ENCODE peak calls at places on chromosomes 12 and 14, in seven cellular contexts. B, U, L, A, G, F and O are unnamed samples.

GRCh38 chr12:56461235-56462159 is 6.9 kb upstream of the SPRYD4 start:
- DNase-seq in B (no peak), L (no peak), F (no peak), U (peak), A (no peak), G (no peak), O (peak)

GRCh38 chr12:113403435-113404415 is at the start of gene SDS:
- DNase-seq in L (no peak), B (no peak), G (peak), F (peak), A (peak), U (no peak), O (no peak)

GRCh38 chr14:51087024-51087423 is 7.9 kb downstream of the TRIM9 start:
- DNase-seq in A (no peak), F (no peak), L (no peak), B (peak), G (peak), U (no peak), O (peak)

GRCh38 chr12:78470354-78471195 is 394.0 kb upstream of the SYT1 start:
- DNase-seq in B (no peak), F (no peak), L (no peak), U (peak), G (no peak), A (no peak), O (peak)

GRCh38 chr14:50772361-50772760 is 58.6 kb downstream of the NIN start:
- DNase-seq in B (no peak), U (no peak), G (no peak), F (no peak), L (no peak), A (no peak), O (no peak)

GRCh38 chr14:71525663-71526246 is 406.5 kb upstream of the RGS6 start:
- DNase-seq in B (no peak), F (no peak), U (no peak), L (no peak), A (no peak), G (no peak), O (no peak)

GRCh38 chr14:93788557-93789365 is 476 bp upstream of the PRIMA1 start:
- DNase-seq in F (peak), U (no peak), G (no peak), A (no peak), B (peak), L (peak), O (no peak)

GRCh38 chr12:1777798-1778197 is 42.6 kb upstream of the LRTM2 start:
- DNase-seq in F (no peak), U (no peak), B (no peak), A (no peak), G (no peak), L (no peak), O (no peak)

GRCh38 chr12:123761841-123762714 is at the start of gene DNAH10:
- DNase-seq in G (no peak), A (peak), F (no peak), U (peak), B (no peak), L (peak), O (no peak)

GRCh38 chr14:77980475-77981321 is 180.8 kb downstream of the ADCK1 start:
- DNase-seq in G (no peak), A (peak), L (no peak), F (peak), U (no peak), B (no peak), O (no peak)

GRCh38 chr12:66268562-66268961 is 33.7 kb upstream of the HELB start:
- DNase-seq in A (no peak), B (no peak), G (no peak), L (no peak), F (no peak), U (no peak), O (no peak)

GRCh38 chr14:67599698-67600561 is at the start of gene PIGH:
- DNase-seq in U (peak), L (peak), G (peak), F (peak), A (peak), B (peak), O (peak)

DNA sequence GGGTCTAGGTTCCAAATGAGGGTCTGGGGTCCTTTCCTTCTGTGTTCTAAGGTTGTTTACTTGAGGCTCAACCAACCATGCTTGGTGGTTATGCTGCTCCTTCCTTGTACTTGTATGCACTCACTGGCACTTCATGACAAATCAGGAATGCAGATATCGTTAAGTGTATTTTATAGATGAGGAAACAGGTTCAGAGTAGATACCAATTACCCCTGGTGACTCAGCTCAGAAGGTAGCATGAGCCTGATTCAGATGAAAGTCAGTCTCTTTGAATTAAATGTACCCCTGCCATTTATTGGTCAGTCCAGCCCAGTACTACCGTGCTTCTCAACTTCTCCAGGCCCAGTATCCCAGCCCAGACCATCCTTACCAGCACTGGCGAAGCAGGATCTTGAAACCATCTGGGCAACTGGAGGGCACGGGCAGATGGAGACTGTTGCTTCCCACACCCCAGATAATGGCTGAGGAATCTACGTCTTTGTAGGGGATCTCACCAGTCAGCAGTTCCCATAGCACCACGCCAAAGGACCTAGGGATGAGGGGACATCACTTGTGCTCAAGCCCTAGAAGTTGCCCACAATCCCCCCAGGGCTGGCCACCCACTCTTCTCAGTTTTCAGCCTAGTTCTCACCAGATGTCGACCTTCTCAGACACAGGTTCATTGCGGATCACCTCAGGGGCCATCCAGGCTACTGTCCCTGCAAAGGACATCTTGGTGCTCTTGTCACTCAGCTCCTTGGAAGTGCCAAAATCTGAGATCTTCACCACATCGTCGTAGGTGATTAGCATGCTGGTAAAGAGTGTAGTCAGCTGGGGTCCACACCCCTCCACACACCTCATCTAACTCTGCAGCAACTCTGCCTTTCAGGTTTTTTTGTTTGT is 14.3 kb downstream of the MAP3K12 start:
- DNase-seq in U (no peak), L (no peak), A (no peak), B (no peak), G (peak), F (no peak), O (no peak)
- TF ChIP-seq POLR2A in U (no peak), L (no peak), A (no peak), B (no peak), G (no peak), F (no peak), O (no peak)

GRCh38 chr12:132765366-132765765 is 3.7 kb upstream of the ANKLE2 start:
- DNase-seq in G (no peak), U (no peak), B (no peak), F (no peak), A (peak), L (no peak), O (no peak)

GRCh38 chr12:132766380-132767085 is 4.9 kb upstream of the ANKLE2 start:
- DNase-seq in U (no peak), L (peak), B (no peak), F (peak), G (peak), A (peak), O (no peak)

GRCh38 chr12:132764231-132764630 is 2.6 kb upstream of the ANKLE2 start:
- DNase-seq in F (no peak), G (no peak), B (no peak), U (no peak), A (peak), L (no peak), O (no peak)

GRCh38 chr12:132761032-132761910 is at the start of gene ANKLE2:
- DNase-seq in B (no peak), G (peak), A (peak), F (peak), U (peak), L (peak), O (peak)

GRCh38 chr12:132761911-132762583 is 415 bp upstream of the ANKLE2 start:
- DNase-seq in A (peak), G (peak), B (peak), U (peak), L (peak), F (peak), O (peak)
- TF ChIP-seq POLR2A in A (no peak), G (peak), B (peak), U (peak), L (no peak), F (no peak), O (peak)

GRCh38 chr12:49322708-49323523 is at the start of gene TROAP:
- DNase-seq in U (peak), B (peak), A (peak), G (peak), L (peak), F (peak), O (peak)

GRCh38 chr12:49323524-49324097 is 556 bp downstream of the TROAP start:
- DNase-seq in B (no peak), A (no peak), G (no peak), F (no peak), L (peak), U (no peak), O (no peak)

GRCh38 chr12:49327368-49327767 is 4.3 kb downstream of the TROAP start:
- DNase-seq in G (no peak), A (no peak), B (no peak), L (no peak), F (no peak), U (no peak), O (no peak)

GRCh38 chr12:49325606-49326005 is 2.6 kb downstream of the TROAP start:
- DNase-seq in A (no peak), G (no peak), F (peak), B (no peak), U (no peak), L (peak), O (no peak)

GRCh38 chr12:49322367-49322707 is 718 bp upstream of the TROAP start:
- DNase-seq in F (no peak), U (no peak), G (no peak), L (no peak), A (no peak), B (no peak), O (no peak)
- TF ChIP-seq POLR2A in F (no peak), U (no peak), G (no peak), L (no peak), A (no peak), B (no peak), O (no peak)

DNA sequence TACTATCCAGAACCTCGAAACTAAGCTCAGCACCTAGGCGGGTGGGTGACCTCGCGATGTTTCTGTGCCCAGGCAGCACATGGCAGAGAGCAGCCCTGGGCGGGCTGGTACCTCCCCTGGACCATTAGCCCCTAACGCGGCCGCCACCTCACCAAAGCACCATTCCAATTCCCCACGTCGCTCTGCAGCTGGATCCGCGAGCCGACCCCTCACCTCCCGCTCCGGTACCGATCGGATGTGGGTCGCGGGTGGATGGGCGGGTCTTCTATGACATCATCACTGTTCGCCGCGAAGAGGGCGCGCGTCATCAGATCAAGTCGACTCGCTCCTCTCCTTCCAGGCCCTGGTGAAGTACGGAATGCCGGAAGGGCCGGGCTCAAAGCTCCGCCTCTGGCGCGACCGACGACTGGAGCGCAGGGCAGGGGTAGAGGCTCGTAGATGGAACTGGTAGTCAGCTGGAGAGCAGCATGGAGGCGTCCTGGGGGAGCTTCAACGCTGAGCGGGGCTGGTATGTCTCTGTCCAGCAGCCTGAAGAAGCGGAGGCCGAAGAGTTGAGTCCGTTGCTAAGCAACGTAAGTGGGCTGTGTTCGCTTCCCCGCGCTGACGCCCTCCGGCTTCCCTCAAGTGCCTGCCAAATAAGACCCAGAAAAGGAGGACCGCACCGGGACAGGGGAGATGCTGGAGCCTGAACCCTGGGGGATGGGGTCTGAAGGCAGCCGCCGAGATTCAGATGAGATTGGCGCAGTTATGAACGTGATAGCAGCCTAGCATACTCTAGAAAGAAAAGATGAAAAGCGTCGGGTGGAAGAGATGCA is at the start of the genes SLC38A6 and TRMT5:
- DNase-seq in F (peak), B (peak), U (peak), A (peak), L (peak), G (peak), O (peak)
- TF ChIP-seq POLR2A in F (no peak), B (peak), U (peak), A (no peak), L (no peak), G (peak), O (peak)

DNA sequence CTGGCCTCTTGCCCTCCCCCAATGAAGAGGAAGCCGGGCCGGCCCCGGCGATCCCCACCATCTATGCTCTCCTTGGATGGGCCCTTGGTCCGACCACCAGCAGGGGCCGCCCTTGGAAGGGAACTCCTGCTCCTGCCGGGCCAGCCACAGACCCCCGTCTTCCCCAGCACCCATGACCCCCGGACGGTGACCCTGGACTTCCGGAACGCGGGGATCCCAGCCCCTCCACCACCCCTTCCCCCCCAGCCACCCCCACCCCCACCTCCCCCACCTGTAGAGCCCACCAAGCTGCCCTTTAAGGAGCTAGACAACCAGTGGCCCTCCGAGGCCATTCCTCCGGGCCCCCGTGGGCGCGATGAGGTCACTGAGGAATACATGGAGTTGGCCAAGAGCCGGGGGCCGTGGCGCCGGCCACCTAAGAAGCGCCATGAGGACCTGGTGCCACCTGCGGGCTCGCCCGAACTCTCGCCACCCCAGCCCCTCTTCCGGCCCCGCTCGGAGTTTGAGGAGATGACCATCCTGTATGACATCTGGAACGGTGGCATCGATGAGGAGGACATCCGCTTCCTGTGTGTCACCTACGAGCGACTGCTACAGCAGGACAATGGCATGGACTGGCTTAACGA is 19.4 kb downstream of the SETD1B start:
- DNase-seq in L (no peak), A (no peak), G (no peak), F (no peak), U (no peak), B (no peak), O (no peak)
- TF ChIP-seq POLR2A in L (no peak), A (no peak), G (no peak), F (no peak), U (no peak), B (no peak), O (no peak)

GRCh38 chr12:93404961-93405849 is 27.5 kb downstream of the NUDT4 start:
- DNase-seq in U (no peak), B (no peak), F (no peak), G (no peak), A (no peak), L (no peak), O (no peak)
- TF ChIP-seq POLR2A in U (no peak), B (no peak), F (no peak), G (no peak), A (no peak), L (no peak), O (no peak)

GRCh38 chr14:102678394-102678793 is 85.9 kb downstream of the RCOR1 start:
- DNase-seq in U (no peak), B (no peak), A (no peak), L (no peak), G (no peak), F (no peak), O (no peak)

GRCh38 chr14:102688290-102688689 is 89.0 kb upstream of the TRAF3 start:
- DNase-seq in G (no peak), B (no peak), A (no peak), L (no peak), U (no peak), F (no peak), O (no peak)

GRCh38 chr14:102686176-102686801 is 91.0 kb upstream of the TRAF3 start:
- DNase-seq in U (no peak), G (no peak), L (no peak), F (no peak), B (no peak), A (no peak), O (no peak)

GRCh38 chr14:102683399-102684275 is 91.2 kb downstream of the RCOR1 start:
- DNase-seq in U (peak), F (peak), B (no peak), G (no peak), A (no peak), L (no peak), O (no peak)

GRCh38 chr14:102684276-102684663 is 91.8 kb downstream of the RCOR1 start:
- DNase-seq in F (no peak), U (peak), L (no peak), B (no peak), A (no peak), G (no peak), O (no peak)
- TF ChIP-seq POLR2A in F (no peak), U (no peak), L (no peak), B (no peak), A (no peak), G (no peak), O (no peak)

DNA sequence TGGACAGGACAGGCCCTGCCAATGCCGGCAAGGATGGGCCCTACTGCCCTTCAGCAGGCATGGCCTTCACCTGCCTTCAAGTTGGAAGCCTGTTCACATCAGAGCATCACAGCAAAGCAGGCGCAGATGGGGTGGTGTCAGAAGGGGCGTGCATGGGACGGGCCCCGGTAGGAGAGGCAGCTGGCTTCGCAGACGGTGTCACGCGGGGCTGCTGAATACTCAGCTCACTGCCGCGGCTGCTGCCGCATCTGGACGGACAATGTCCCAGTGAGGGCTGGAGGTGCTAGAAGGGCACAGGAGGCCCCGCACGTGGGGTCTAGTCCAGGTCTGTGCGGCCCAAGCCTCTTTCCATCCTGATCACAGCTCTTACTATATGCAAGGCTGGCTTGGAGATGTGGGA is 42.1 kb downstream of the LRCOL1 start:
- DNase-seq in L (no peak), B (no peak), G (no peak), U (no peak), F (no peak), A (no peak), O (no peak)
- TF ChIP-seq POLR2A in L (no peak), B (no peak), G (no peak), U (no peak), F (no peak), A (no peak), O (no peak)